ENCODE peak calls at places on chromosomes 3 and 15, in seven cellular contexts. P, X, J, V, Z, T and U are unnamed samples.

GRCh38 chr3:41295740-41296139 is 96.4 kb downstream of the CTNNB1 start:
- DNase-seq in X (no peak), T (no peak), V (no peak), P (no peak), Z (no peak), J (no peak), U (no peak)

GRCh38 chr3:196127308-196128040 is 45.6 kb upstream of the TFRC start:
- DNase-seq in J (peak; percentile 24), V (peak; percentile 34), X (no peak), T (no peak), Z (peak; percentile 54), P (no peak), U (no peak)

GRCh38 chr3:173599673-173600072 is 202.1 kb downstream of the NLGN1 start:
- DNase-seq in X (no peak), T (no peak), V (no peak), P (no peak), J (no peak), Z (no peak), U (no peak)

GRCh38 chr3:142353571-142353970 is 94.3 kb downstream of the XRN1 start:
- DNase-seq in J (no peak), Z (no peak), T (no peak), V (no peak), P (no peak), X (no peak), U (no peak)

GRCh38 chr3:18888370-18888769 is 259.9 kb upstream of the KCNH8 start:
- DNase-seq in V (no peak), J (no peak), X (no peak), T (no peak), Z (no peak), P (no peak), U (no peak)

GRCh38 chr15:76221085-76221767 is 90.0 kb downstream of the ETFA start:
- DNase-seq in P (no peak), T (no peak), V (no peak), X (no peak), Z (no peak), J (no peak), U (no peak)

GRCh38 chr3:97839944-97840343 is 18.1 kb downstream of the CRYBG3 start:
- DNase-seq in T (no peak), Z (no peak), V (no peak), J (no peak), P (no peak), X (no peak), U (no peak)

GRCh38 chr3:69105320-69105719 is 17.1 kb downstream of the LMOD3 start:
- DNase-seq in P (no peak), J (no peak), X (no peak), V (no peak), T (no peak), Z (no peak), U (no peak)

GRCh38 chr3:94026623-94027022 is 1.8 kb downstream of the STX19 start:
- DNase-seq in T (no peak), Z (no peak), V (no peak), J (no peak), X (no peak), P (no peak), U (no peak)

GRCh38 chr3:27485853-27486252 is 1.7 kb upstream of the SLC4A7 start:
- DNase-seq in Z (no peak), X (no peak), J (no peak), V (no peak), P (no peak), T (no peak), U (no peak)

GRCh38 chr3:10703875-10704274 is 112.2 kb upstream of the SLC6A11 start:
- DNase-seq in J (no peak), Z (no peak), T (no peak), P (no peak), X (no peak), V (no peak), U (no peak)

DNA sequence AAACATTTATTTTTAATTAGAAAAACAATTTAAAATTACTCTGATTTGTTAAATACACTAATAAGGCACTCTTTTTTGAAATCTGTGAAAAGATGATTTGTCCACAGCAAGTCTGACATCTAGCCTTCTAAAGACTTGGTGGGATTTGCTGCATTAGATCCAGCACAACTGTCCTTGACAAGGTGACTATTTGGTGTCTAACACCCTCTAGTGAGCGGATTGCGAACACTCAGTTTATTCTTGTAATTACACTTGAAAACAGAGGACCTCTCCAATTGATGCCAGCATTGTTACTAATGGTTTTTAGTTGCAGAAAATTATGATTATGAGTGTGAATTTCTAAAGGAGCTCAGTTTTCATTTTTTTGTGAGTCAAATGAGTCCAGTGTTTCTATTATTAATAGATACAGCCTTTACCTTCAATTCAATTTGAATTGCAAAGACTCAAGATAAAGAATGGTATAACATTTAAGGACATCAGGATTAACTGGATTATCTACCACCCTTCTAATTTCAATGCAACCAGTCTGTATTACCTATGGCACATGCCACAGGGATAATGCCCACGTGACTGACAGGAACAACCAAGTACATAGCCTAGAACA is 29.7 kb upstream of the STRIT1 start:
- DNase-seq in Z (peak; percentile 83), J (peak; percentile 29), V (peak; percentile 10), P (no peak), T (no peak), X (no peak), U (no peak)
- TF ChIP-seq CTCF in Z (peak; percentile 87), J (peak; percentile 66), V (peak; percentile 64), P (peak; percentile 68), T (no peak), X (peak; percentile 52), U (peak; percentile 95)

DNA sequence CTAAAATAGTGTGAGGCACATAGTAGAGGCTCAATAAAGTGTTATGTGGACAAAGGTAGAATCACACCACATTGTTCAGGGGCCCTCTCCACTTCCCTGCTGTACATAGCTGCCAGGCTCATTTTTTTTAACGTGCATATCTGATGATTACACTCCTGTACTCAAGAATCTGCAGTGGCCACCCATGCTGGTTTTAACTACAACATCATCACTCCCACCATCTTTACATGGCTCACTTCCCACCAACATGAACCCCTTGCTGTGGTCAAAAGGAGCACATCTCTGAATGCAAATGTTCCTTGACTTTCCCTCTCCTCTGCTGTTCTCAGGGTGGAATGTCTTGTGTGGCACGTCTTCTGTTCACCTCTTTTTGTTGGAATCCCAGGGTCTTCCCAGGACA is 76.7 kb downstream of the FEM1B start:
- DNase-seq in Z (no peak), J (no peak), V (no peak), X (no peak), P (no peak), T (no peak), U (no peak)
- TF ChIP-seq CTCF in Z (no peak), J (no peak), V (no peak), X (no peak), P (no peak), T (no peak), U (no peak)

GRCh38 chr3:57464011-57464410 is 80.1 kb downstream of the DNAH12 start:
- DNase-seq in Z (no peak), X (no peak), J (no peak), P (no peak), V (no peak), T (no peak), U (no peak)

DNA sequence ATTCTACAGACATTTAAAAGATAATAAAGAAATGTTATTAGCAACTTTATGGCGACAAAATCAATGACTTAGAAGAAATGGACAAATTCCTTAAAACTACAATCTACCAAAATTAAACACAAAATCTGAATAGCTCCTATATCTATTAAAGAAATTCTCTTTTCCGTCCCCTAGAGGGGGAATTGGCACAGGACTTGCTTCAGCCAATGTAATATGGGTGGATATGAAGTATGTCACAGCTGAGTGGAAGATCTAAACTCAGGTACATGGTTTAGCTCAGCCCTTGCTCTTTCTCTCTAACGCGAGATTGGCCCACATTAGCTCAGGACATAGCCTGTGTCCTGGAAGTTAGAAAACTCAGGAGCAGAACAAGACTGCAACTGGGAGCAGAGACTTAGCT is 79.3 kb downstream of the DNAH12 start:
- DNase-seq in Z (no peak), P (no peak), J (no peak), V (no peak), X (no peak), T (no peak), U (no peak)
- TF ChIP-seq CTCF in Z (peak; percentile 12), P (no peak), J (no peak), V (no peak), X (no peak), T (no peak), U (peak; percentile 60)

DNA sequence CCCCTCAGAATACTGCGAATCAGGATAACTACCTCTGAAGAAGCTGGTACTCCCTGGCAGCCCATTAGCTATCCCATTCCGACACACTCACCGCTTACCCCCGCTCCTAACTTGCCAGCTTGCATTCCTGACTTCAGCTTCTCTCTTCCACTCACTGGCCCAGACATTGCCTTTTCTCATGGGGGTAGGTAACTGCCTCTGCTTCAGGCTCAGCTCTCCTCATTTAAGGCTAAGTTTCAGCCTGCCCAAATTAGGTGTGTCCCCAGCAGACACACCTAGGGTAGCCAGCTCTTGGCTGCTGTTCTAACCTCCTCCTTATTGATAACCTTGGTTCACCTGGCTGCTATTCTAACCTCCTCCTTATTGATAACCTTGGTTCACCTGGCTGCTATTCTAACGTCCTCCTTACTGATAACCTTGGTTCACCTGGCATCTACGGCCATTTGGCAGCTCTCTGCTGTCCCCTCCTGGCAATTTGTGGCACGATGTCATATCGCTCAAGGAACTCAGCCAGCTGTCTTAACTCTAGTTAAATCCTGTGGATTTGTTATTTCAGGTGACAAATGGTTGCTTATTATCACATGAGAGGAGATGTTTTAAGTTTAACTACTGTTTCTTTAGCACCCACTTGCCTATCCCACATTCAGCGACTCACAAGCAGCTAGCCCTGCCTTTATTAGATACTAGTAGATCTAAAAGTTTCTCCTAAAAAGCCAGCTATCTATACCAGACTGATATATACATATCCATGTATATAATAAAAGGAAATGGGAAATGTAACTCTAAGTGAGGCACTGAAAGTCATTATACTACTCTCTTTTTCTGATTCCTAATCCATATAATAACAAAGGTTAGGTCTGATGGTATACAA is 106.5 kb upstream of the ACP3 start:
- DNase-seq in T (no peak), Z (peak; percentile 55), V (peak; percentile 64), X (no peak), J (peak; percentile 60), P (no peak), U (no peak)
- TF ChIP-seq CTCF in T (no peak), Z (peak; percentile 50), V (peak; percentile 48), X (no peak), J (peak; percentile 59), P (no peak), U (peak; percentile 67)